ENCODE peak calls at places on chromosomes 11 and 22, in nine cellular contexts. D is hepatocyte, T is heart left ventricle, G is kidney, K is A549, B is RWPE2, Q is sigmoid colon, V is H1, A is ovary. J is an unnamed sample.

GRCh38 chr11:62830904-62831519 is 839 bp downstream of the STX5 start:
- DNase-seq in D (no peak), T (peak; percentile 22), G (peak; percentile 81), K (no peak), B (no peak), Q (peak; percentile 70), V (no peak), A (no peak), J (peak; percentile 47)

GRCh38 chr11:2088746-2089535 is 50.2 kb downstream of the IGF2 start:
- DNase-seq in D (no peak), T (no peak), G (no peak), K (peak; percentile 37), B (peak; percentile 30), Q (peak; percentile 25), V (no peak), A (no peak), J (peak; percentile 35)

GRCh38 chr11:86151188-86152005 is 82.5 kb upstream of the PICALM start:
- DNase-seq in D (peak; percentile 52), T (peak; percentile 39), G (peak; percentile 84), K (no peak), B (no peak), Q (peak; percentile 79), V (no peak), A (peak; percentile 43), J (no peak)

GRCh38 chr22:37566329-37566837 is 6.1 kb downstream of the CDC42EP1 start:
- DNase-seq in D (no peak), T (no peak), G (peak; percentile 79), K (no peak), B (no peak), Q (no peak), V (no peak), A (peak; percentile 37), J (no peak)

GRCh38 chr11:109864834-109865557 is 228.2 kb upstream of the ZC3H12C start:
- DNase-seq in D (peak; percentile 39), T (no peak), G (no peak), K (no peak), B (no peak), Q (no peak), V (no peak), A (no peak), J (no peak)

GRCh38 chr11:18692941-18693760 is 5.4 kb upstream of the TMEM86A start:
- DNase-seq in D (no peak), T (no peak), G (no peak), K (no peak), B (no peak), Q (no peak), V (no peak), A (no peak), J (no peak)

GRCh38 chr11:65419773-65420481 is 2.7 kb upstream of the NEAT1 start:
- DNase-seq in D (peak; percentile 94), T (peak; percentile 93), G (peak; percentile 97), K (peak; percentile 94), B (peak; percentile 88), Q (peak; percentile 98), V (no peak), A (peak; percentile 88), J (peak; percentile 94)

GRCh38 chr11:72221386-72221785 is 3.2 kb upstream of the INPPL1 start:
- DNase-seq in D (no peak), T (no peak), G (no peak), K (no peak), B (no peak), Q (peak; percentile 66), V (no peak), A (peak; percentile 22), J (no peak)

GRCh38 chr11:16086229-16086628 is 270.1 kb downstream of the SOX6 start:
- DNase-seq in D (no peak), T (no peak), G (no peak), K (no peak), B (peak; percentile 19), Q (no peak), V (no peak), A (no peak), J (no peak)

GRCh38 chr22:20013382-20013871 is 3.2 kb downstream of the ARVCF start:
- DNase-seq in D (peak; percentile 81), T (peak; percentile 70), G (peak; percentile 89), K (peak; percentile 33), B (no peak), Q (peak; percentile 85), V (peak; percentile 47), A (peak; percentile 71), J (peak; percentile 50)

GRCh38 chr22:44184006-44184405 is 3.3 kb downstream of the PARVG start:
- DNase-seq in D (no peak), T (no peak), G (peak; percentile 21), K (no peak), B (no peak), Q (no peak), V (no peak), A (no peak), J (no peak)

GRCh38 chr11:62013266-62014157 is 46.1 kb upstream of the FTH1 start:
- DNase-seq in D (no peak), T (no peak), G (peak; percentile 89), K (peak; percentile 73), B (no peak), Q (no peak), V (no peak), A (no peak), J (peak; percentile 58)

GRCh38 chr11:81174646-81175330 is 1558.9 kb downstream of the FAM181B start:
- DNase-seq in D (no peak), T (no peak), G (no peak), K (no peak), B (no peak), Q (no peak), V (no peak), A (no peak), J (no peak)

GRCh38 chr11:87447606-87448005 is 409.9 kb downstream of the TMEM135 start:
- DNase-seq in D (no peak), T (no peak), G (no peak), K (no peak), B (no peak), Q (no peak), V (no peak), A (no peak), J (no peak)

GRCh38 chr11:91756829-91757480 is 467.7 kb upstream of the FAT3 start:
- DNase-seq in D (no peak), T (no peak), G (no peak), K (no peak), B (no peak), Q (no peak), V (no peak), A (no peak), J (no peak)

GRCh38 chr11:109859325-109859724 is 233.9 kb upstream of the ZC3H12C start:
- DNase-seq in D (no peak), T (no peak), G (no peak), K (peak; percentile 49), B (no peak), Q (no peak), V (no peak), A (no peak), J (no peak)

GRCh38 chr22:26677217-26677616 is 19.8 kb downstream of the MIAT start:
- DNase-seq in D (no peak), T (no peak), G (no peak), K (no peak), B (no peak), Q (no peak), V (no peak), A (no peak), J (no peak)

DNA sequence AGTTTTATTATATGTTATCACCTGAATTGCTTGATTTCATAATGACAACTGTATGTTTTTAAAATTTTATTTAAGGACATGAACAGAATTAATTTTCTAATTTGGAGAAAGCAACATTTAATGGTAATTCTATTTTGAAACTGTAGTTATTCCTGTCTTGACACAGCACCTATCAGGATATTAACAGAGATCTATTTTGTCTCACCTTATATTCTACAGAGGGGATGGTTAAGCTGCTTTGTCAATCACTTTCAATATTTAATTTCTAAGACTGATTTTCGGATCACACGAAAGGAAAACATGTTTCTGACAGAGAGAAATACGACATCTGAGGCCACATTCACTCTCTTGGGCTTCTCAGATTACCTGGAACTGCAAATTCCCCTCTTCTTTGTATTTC is at the start of gene OR5D16:
- DNase-seq in D (no peak), T (no peak), G (no peak), K (no peak), B (no peak), Q (no peak), V (no peak), A (no peak), J (no peak)
- H3K9me3 ChIP-seq in D (no peaks in the 10 kb centered on the region), T (no peaks in the 10 kb centered on the region), G (peaks cover 9% of the 10 kb centered on the region), K (no peaks in the 10 kb centered on the region), B (no peaks in the 10 kb centered on the region), Q (no peaks in the 10 kb centered on the region), V (peaks cover 47% of the 10 kb centered on the region), A (no peaks in the 10 kb centered on the region), J (peaks cover 6% of the 10 kb centered on the region)

GRCh38 chr22:47497666-47498065 is 735.2 kb downstream of the TBC1D22A start:
- DNase-seq in D (no peak), T (no peak), G (no peak), K (no peak), B (no peak), Q (no peak), V (no peak), A (no peak), J (no peak)
- H3K9me3 ChIP-seq in D (no peaks in the 10 kb centered on the region), T (peaks cover 5% of the 10 kb centered on the region), G (peaks cover 3% of the 10 kb centered on the region), K (peaks cover 9% of the 10 kb centered on the region), B (peaks cover 2% of the 10 kb centered on the region), Q (no peaks in the 10 kb centered on the region), V (peaks cover 80% of the 10 kb centered on the region), A (no peaks in the 10 kb centered on the region), J (no peaks in the 10 kb centered on the region)

GRCh38 chr11:94655951-94656350 is 88.8 kb downstream of the PIWIL4 start:
- DNase-seq in D (no peak), T (no peak), G (no peak), K (no peak), B (no peak), Q (no peak), V (no peak), A (no peak), J (no peak)
- H3K9me3 ChIP-seq in D (no peaks in the 10 kb centered on the region), T (no peaks in the 10 kb centered on the region), G (no peaks in the 10 kb centered on the region), K (no peaks in the 10 kb centered on the region), B (no peaks in the 10 kb centered on the region), Q (no peaks in the 10 kb centered on the region), V (no peaks in the 10 kb centered on the region), A (no peaks in the 10 kb centered on the region), J (no peaks in the 10 kb centered on the region)

DNA sequence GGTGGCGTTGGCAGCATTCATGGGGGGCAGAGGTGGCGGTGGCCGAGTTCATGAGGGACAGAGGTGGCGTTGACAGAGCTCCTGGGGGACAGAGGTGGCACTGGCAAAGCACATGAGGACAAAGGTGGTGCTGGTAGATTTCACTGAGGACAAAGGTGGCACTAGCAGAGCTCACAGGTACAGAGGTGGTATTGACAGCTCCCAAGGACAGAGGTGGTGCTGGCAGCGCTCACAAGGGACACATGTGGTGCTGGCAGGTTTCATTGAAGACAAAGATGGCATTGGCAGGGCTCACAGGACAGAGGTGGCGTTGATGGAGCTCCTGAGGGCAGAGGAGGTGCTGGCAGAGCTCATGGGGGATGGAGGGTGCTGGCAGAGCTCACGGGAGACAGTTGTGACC is 425.4 kb downstream of the CTTN start:
- DNase-seq in D (no peak), T (no peak), G (no peak), K (no peak), B (no peak), Q (no peak), V (no peak), A (no peak), J (no peak)
- H3K9me3 ChIP-seq in D (no peaks in the 10 kb centered on the region), T (no peaks in the 10 kb centered on the region), G (no peaks in the 10 kb centered on the region), K (no peaks in the 10 kb centered on the region), B (no peaks in the 10 kb centered on the region), Q (no peaks in the 10 kb centered on the region), V (no peaks in the 10 kb centered on the region), A (no peaks in the 10 kb centered on the region), J (no peaks in the 10 kb centered on the region)